ENCODE peak calls at places on chromosome X, in seven cellular contexts. U, Q, C, L, T, H and R are unnamed samples.
A peak's percentile ranks its signal among the peaks of the same experiment; 100 is the strongest.

GRCh38 chrX:32514986-32515385 is 696.4 kb downstream of the DMD start:
- DNase-seq in Q (no peak), L (no peak), C (no peak), H (no peak), U (no peak), T (no peak), R (no peak)

GRCh38 chrX:2410279-2411020 is 90.3 kb downstream of the DHRSX start:
- DNase-seq in U (no peak), C (no peak), H (peak; percentile 66), T (no peak), L (no peak), Q (no peak), R (no peak)

GRCh38 chrX:132786217-132786616 is 172.2 kb downstream of the HS6ST2 start:
- DNase-seq in C (no peak), Q (no peak), T (no peak), L (no peak), H (peak; percentile 3), U (no peak), R (no peak)

GRCh38 chrX:103831803-103832544 is at the start of gene RAB9B:
- DNase-seq in H (peak; percentile 66), Q (peak; percentile 70), T (peak; percentile 64), C (peak; percentile 81), U (no peak), L (peak; percentile 80), R (peak; percentile 93)

GRCh38 chrX:8191022-8191421 is 20.0 kb upstream of the VCX2 start:
- DNase-seq in L (no peak), H (peak; percentile 5), C (no peak), Q (no peak), T (no peak), U (no peak), R (no peak)

GRCh38 chrX:112636288-112636687 is 43.5 kb downstream of the LHFPL1 start:
- DNase-seq in U (no peak), T (no peak), H (no peak), L (no peak), C (no peak), Q (no peak), R (no peak)

GRCh38 chrX:70026112-70026850 is 23.5 kb downstream of the AWAT2 start:
- DNase-seq in C (no peak), T (no peak), U (no peak), L (no peak), H (no peak), Q (no peak), R (no peak)

GRCh38 chrX:7215842-7216241 is 67.9 kb upstream of the PUDP start:
- DNase-seq in U (no peak), T (no peak), C (no peak), H (peak; percentile 0), Q (no peak), L (no peak), R (no peak)

GRCh38 chrX:50697691-50698090 is 116.3 kb downstream of the SHROOM4 start:
- DNase-seq in T (no peak), Q (no peak), L (no peak), U (peak; percentile 43), H (peak; percentile 85), C (no peak), R (no peak)

GRCh38 chrX:72467171-72467570 is 105.5 kb downstream of the HDAC8 start:
- DNase-seq in C (no peak), H (no peak), U (no peak), T (no peak), Q (no peak), L (no peak), R (no peak)

GRCh38 chrX:120514236-120514635 is 45.1 kb upstream of the LAMP2 start:
- DNase-seq in C (no peak), U (no peak), Q (no peak), H (peak; percentile 42), L (no peak), T (no peak), R (peak; percentile 42)

GRCh38 chrX:131633285-131633917 is 89.5 kb downstream of the OR13H1 start:
- DNase-seq in U (no peak), Q (peak; percentile 13), H (peak; percentile 61), C (peak; percentile 64), L (no peak), T (no peak), R (peak; percentile 83)

DNA sequence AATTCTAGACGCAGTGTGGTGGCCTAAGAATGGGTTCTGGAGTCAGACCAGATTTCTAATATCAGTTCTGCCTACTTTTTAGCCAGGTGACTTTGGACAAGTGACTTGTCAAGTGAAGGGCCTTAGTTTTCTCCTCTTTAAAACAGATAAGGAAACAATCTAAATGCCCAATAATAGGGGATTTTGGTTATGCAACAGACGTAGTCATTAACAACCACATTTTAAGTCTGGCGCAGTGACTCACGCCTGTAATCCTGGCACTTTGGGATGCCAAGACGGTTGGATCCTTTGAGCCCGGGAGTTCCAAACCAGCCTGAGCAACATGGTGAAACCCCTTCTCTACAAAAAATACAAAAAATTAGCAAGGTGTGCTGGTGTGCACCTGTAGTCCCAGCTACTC is 2.1 kb upstream of the ZMYM3 start:
- DNase-seq in L (no peak), H (no peak), U (no peak), C (no peak), Q (no peak), T (no peak), R (no peak)
- H3K27ac ChIP-seq in L (no peak overlapping the region), H (no peak overlapping the region), U (no peak overlapping the region), C (peak overlapping the region; percentile 87), Q (no peak overlapping the region), T (no peak overlapping the region), R (no peak overlapping the region)

GRCh38 chrX:9522756-9523155 is 57.9 kb downstream of the TBL1X start:
- DNase-seq in U (peak; percentile 4), Q (no peak), T (no peak), H (no peak), C (no peak), L (no peak), R (no peak)

GRCh38 chrX:9526965-9527364 is 62.1 kb downstream of the TBL1X start:
- DNase-seq in C (no peak), T (no peak), L (no peak), H (no peak), U (no peak), Q (no peak), R (peak; percentile 57)

GRCh38 chrX:9529223-9529622 is 64.4 kb downstream of the TBL1X start:
- DNase-seq in C (no peak), H (peak; percentile 55), T (no peak), Q (no peak), L (no peak), U (no peak), R (no peak)

GRCh38 chrX:9528498-9528897 is 63.6 kb downstream of the TBL1X start:
- DNase-seq in L (no peak), C (no peak), H (no peak), U (no peak), T (no peak), Q (no peak), R (no peak)

DNA sequence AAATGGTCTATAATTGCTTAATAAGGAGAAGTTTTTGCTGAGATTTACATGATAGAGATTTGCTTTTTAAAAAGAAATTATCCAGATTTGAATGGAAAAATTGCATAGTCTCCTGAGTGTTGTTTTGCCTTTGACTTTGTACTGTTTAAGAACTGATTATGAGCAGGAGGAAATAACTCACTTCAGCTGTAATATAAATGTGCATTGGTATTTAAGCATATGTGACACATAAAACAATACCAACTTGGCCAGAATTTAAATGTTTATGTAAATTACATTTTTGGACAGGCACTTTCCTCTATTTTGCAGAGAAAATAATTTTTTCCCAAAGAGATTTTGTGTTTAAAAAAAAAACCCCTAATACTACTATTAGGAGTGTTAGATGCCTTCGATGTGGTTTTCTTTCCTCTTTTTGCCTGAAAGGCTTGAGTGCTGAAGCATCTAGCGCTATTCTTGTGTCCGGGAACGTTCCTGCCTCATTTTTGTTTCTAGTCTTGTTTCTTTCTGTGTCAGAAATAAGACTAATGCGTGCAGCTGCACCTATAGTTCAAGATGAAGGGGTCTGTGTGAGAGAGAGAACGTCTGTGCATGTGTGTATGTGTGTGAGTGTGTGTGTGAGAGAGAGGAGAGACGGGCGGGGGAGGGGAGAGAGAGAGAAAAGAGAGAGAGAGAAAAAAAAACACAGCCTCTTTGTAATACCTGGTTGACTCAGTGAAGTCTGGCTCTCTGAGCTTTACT is 60.8 kb downstream of the TBL1X start:
- DNase-seq in T (no peak), L (no peak), H (peak; percentile 22), C (no peak), Q (no peak), U (no peak), R (no peak)
- H3K27ac ChIP-seq in T (no peak overlapping the region), L (no peak overlapping the region), H (no peak overlapping the region), C (no peak overlapping the region), Q (no peak overlapping the region), U (peak overlapping the region; percentile 47), R (no peak overlapping the region)

DNA sequence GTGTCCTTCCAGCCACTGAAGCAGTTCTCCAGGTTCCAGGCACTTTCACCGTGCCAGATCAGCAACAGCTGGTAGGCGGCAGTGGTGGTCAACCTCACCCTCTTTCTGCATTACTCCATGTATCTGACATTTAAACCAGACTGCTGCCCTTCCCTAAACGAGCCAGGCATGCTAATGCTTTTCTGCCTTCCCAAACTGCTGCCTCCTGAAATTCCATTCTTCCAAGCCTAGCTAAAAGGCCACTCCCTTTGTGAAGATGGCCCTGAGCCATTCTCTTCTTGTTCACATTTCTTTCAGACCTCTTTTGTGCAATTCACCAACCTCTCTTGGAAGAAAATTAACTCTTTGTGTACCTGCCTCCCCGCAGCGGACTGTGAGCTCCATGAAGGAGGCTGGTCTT is 73.7 kb downstream of the CHST7 start:
- DNase-seq in T (no peak), H (peak; percentile 19), U (no peak), C (no peak), Q (no peak), L (no peak), R (no peak)
- H3K27ac ChIP-seq in T (no peak overlapping the region), H (no peak overlapping the region), U (no peak overlapping the region), C (no peak overlapping the region), Q (no peak overlapping the region), L (no peak overlapping the region), R (no peak overlapping the region)

GRCh38 chrX:12868747-12869146 is 1.9 kb downstream of the TLR7 start:
- DNase-seq in T (no peak), U (no peak), C (no peak), Q (no peak), L (no peak), H (no peak), R (no peak)

GRCh38 chrX:12866451-12867377 is at the start of gene TLR7:
- DNase-seq in Q (no peak), L (no peak), U (no peak), H (no peak), T (no peak), C (no peak), R (no peak)

GRCh38 chrX:12871181-12871580 is 4.3 kb downstream of the TLR7 start:
- DNase-seq in U (no peak), H (no peak), L (no peak), T (no peak), C (no peak), Q (no peak), R (no peak)

GRCh38 chrX:12865359-12865758 is 1.5 kb upstream of the TLR7 start:
- DNase-seq in H (no peak), Q (no peak), L (no peak), U (no peak), C (no peak), T (no peak), R (no peak)

DNA sequence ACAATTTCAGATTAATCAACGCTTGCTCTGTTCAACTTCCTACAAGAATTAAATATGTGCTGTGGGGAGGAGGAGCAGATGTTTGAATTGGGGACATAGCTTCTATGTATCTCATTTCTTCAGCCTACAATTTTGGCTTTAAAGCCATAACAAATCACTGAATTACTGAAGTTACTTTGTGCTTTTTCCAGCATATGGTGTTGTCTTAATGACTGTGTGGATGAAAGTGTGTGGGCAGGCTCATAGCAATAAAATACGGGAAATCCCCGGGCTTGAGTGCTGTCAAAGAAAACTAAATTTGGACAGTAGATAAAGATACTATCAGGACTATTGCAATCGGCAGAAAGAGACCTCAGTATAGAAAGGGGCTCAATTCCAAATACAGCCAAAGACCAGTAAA is 874 bp downstream of the TLR7 start:
- DNase-seq in C (no peak), Q (no peak), T (no peak), L (no peak), H (no peak), U (no peak), R (no peak)
- H3K27ac ChIP-seq in C (no peak overlapping the region), Q (no peak overlapping the region), T (no peak overlapping the region), L (no peak overlapping the region), H (no peak overlapping the region), U (no peak overlapping the region), R (no peak overlapping the region)